ENCODE peak calls at places on chromosomes 13 and 19, in nine cellular contexts. J, D, M, P, Z, F, I, Q and E are unnamed samples.
A peak's percentile ranks its signal among the peaks of the same experiment; 100 is the strongest.

GRCh38 chr19:56538761-56539263 is at the start of gene ZFP28:
- DNase-seq in F (no peak), M (peak; percentile 93), P (no peak), I (no peak), Z (no peak), D (peak; percentile 89), J (peak; percentile 92), Q (no peak), E (no peak)

GRCh38 chr19:7395793-7396192 is 47.1 kb downstream of the ARHGEF18 start:
- DNase-seq in Z (no peak), M (no peak), P (no peak), J (no peak), D (no peak), F (no peak), I (no peak), Q (no peak), E (peak; percentile 24)

GRCh38 chr13:44306401-44307192 is 67.0 kb upstream of the SERP2 start:
- DNase-seq in F (peak; percentile 99), Q (peak; percentile 99), Z (peak; percentile 99), P (no peak), I (no peak), M (no peak), D (peak; percentile 43), J (peak; percentile 25), E (peak; percentile 93)

GRCh38 chr13:101708115-101708514 is 255.6 kb downstream of the ITGBL1 start:
- DNase-seq in I (no peak), M (no peak), J (no peak), Q (no peak), Z (no peak), D (no peak), F (no peak), P (no peak), E (no peak)

GRCh38 chr13:76720416-76720815 is 165.8 kb downstream of the KCTD12 start:
- DNase-seq in J (no peak), I (no peak), D (no peak), Z (no peak), M (no peak), Q (no peak), F (no peak), P (no peak), E (no peak)

GRCh38 chr13:83515267-83515666 is 367.0 kb downstream of the SLITRK1 start:
- DNase-seq in P (no peak), Z (peak; percentile 41), D (no peak), J (no peak), Q (peak; percentile 68), M (no peak), I (no peak), F (peak; percentile 25), E (no peak)

GRCh38 chr19:47158879-47159509 is 28.4 kb downstream of the SAE1 start:
- DNase-seq in M (no peak), F (peak; percentile 73), D (no peak), Q (peak; percentile 41), I (peak; percentile 61), Z (peak; percentile 78), J (no peak), P (no peak), E (peak; percentile 34)

GRCh38 chr19:11164879-11165406 is 9.4 kb upstream of the SPC24 start:
- DNase-seq in M (peak; percentile 97), Z (peak; percentile 94), J (no peak), P (peak; percentile 42), Q (peak; percentile 96), D (peak; percentile 89), F (peak; percentile 92), I (no peak), E (peak; percentile 86)

GRCh38 chr19:33227242-33227650 is 1.6 kb upstream of the SLC7A10 start:
- DNase-seq in D (no peak), I (no peak), F (peak; percentile 41), J (no peak), Z (peak; percentile 53), M (no peak), Q (no peak), P (no peak), E (peak; percentile 83)

GRCh38 chr13:99264053-99264452 is 5.9 kb upstream of the GPR18 start:
- DNase-seq in M (no peak), D (no peak), I (no peak), Z (no peak), P (no peak), F (no peak), Q (no peak), J (no peak), E (no peak)

DNA sequence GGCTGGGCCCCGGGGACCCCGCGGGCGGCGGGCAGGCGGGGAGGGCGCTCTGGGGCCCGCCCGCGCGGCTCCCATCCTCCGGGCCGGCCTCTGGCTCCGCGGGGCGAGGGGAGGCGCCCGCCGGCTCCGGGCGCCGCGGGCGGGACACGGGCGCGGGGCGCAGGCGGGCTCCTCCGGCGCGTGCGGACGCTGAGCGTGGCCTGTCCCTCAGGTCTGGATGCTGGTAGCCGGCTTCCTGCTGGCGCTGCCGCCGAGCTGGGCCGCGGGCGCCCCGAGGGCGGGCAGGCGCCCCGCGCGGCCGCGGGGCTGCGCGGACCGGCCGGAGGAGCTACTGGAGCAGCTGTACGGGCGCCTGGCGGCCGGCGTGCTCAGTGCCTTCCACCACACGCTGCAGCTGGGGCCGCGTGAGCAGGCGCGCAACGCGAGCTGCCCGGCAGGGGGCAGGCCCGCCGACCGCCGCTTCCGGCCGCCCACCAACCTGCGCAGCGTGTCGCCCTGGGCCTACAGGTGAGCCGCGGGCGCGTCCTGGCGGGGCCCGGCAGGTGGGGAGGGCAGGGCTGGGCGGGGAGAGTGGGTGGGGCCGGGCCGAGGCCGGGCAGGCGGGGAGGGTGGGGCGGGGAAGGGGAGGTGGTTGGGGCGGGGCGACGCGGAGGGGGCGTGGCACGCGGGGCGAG is 423 bp downstream of the IL17D start:
- DNase-seq in P (peak; percentile 84), D (peak; percentile 68), Z (peak; percentile 77), J (peak; percentile 90), F (peak; percentile 62), Q (peak; percentile 62), M (no peak), I (peak; percentile 79), E (peak; percentile 77)
- H3K4me3 ChIP-seq in P (peak overlapping the region; percentile 84), D (peak overlapping the region; percentile 79), Z (no peak overlapping the region), J (peak overlapping the region; percentile 9), F (peak overlapping the region; percentile 46), Q (peak overlapping the region; percentile 63), M (peak overlapping the region; percentile 78), I (no peak overlapping the region), E (peak overlapping the region; percentile 69)

DNA sequence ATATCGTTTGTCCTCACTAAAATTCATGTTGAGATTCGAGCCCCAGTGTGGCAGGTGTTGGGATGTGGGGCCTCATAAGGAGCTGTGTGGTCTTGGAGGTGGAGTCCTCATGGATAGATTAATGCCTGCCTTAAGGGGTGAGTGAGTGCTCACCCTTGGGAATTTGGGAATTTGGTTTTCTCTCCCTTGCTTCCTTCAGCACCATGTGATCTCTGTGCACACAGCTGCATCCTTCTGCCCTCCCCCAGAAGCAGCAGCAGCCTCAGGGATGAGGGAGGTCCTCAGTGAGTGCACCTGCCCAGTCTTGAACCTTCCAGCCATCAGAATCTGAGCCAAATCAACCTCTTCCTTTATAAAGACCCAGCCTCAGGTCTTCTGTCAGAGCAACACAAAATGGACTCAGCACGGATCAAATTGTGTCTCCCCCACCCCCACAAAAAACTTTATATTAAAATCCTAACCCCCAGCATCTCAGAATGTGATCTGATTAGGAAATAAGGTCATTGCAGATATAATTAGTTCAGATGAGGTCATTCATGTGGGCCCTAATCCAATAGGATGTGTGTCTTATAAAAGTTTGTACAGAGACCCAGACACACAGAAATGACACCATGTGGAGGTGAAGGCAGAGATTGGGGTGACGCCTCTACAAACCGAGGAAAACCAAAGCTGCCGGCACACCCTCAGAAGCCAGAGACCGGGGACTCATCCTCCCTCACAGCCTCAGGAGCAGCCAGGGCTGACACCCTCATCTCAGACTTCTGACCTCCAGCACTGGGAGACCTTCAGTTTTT is 12.9 kb downstream of the CYTH2 start:
- DNase-seq in Z (no peak), I (no peak), P (no peak), J (no peak), D (no peak), M (no peak), Q (no peak), F (no peak), E (no peak)
- H3K4me3 ChIP-seq in Z (no peak overlapping the region), I (no peak overlapping the region), P (no peak overlapping the region), J (no peak overlapping the region), D (no peak overlapping the region), M (no peak overlapping the region), Q (no peak overlapping the region), F (no peak overlapping the region), E (no peak overlapping the region)

DNA sequence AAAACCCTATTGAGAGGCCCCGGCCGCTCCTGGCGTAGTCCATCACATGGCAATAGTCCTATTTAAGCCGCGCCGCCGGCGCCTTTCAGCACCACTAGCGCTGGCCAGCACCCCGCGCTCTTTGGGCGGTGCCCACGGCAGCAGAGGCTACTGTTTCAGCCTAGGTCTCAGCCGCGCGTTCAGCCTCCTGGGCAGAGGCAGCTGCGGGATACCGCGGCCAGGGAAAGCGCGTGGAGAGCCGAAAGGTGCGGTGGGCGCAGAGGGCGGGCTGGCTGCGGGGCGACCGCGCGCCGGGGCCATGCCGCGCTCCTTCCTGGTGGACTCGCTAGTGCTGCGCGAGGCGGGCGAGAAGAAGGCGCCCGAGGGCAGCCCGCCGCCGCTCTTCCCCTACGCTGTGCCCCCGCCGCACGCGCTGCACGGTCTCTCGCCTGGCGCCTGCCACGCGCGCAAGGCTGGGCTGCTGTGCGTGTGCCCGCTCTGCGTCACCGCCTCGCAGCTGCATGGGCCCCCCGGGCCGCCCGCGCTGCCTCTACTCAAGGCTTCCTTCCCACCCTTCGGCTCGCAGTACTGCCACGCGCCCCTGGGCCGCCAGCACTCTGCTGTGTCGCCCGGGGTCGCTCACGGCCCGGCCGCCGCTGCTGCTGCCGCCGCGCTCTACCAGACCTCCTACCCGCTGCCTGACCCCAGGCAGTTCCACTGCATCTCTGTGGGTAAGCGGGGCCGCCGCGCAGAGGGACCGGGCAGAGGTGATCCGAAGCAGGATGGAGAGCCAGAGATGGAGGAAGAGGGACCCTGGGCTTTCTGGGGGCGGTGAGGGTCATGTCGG is at the start of gene GSX1:
- DNase-seq in Q (peak; percentile 80), Z (peak; percentile 69), M (no peak), F (peak; percentile 63), P (peak; percentile 68), D (peak; percentile 63), I (peak; percentile 55), J (no peak), E (peak; percentile 72)
- H3K4me3 ChIP-seq in Q (no peak within 1 kb of the TSS), Z (no peak within 1 kb of the TSS), M (peak within 1 kb of the TSS; percentile 41), F (no peak within 1 kb of the TSS), P (peak within 1 kb of the TSS; percentile 44), D (peak within 1 kb of the TSS; percentile 57), I (peak within 1 kb of the TSS; percentile 75), J (peak within 1 kb of the TSS; percentile 2), E (no peak within 1 kb of the TSS)

GRCh38 chr13:48188129-48188528 is 44.9 kb upstream of the ITM2B start:
- DNase-seq in J (no peak), P (no peak), M (no peak), Q (no peak), D (no peak), Z (no peak), F (no peak), I (no peak), E (no peak)

GRCh38 chr13:48186722-48187121 is 46.3 kb upstream of the ITM2B start:
- DNase-seq in Q (no peak), M (no peak), F (no peak), J (no peak), Z (no peak), D (no peak), I (no peak), P (no peak), E (no peak)

GRCh38 chr13:48185018-48185417 is 48.0 kb upstream of the ITM2B start:
- DNase-seq in I (no peak), Q (no peak), P (no peak), Z (no peak), D (no peak), M (no peak), F (no peak), J (no peak), E (no peak)

GRCh38 chr13:48181482-48182145 is 51.4 kb upstream of the ITM2B start:
- DNase-seq in I (no peak), M (no peak), Z (no peak), J (no peak), F (no peak), D (no peak), P (no peak), Q (no peak), E (no peak)

GRCh38 chr13:48184260-48184659 is 48.7 kb upstream of the ITM2B start:
- DNase-seq in P (no peak), D (no peak), I (peak; percentile 21), Z (no peak), J (no peak), F (no peak), M (no peak), Q (no peak), E (no peak)
- H3K4me3 ChIP-seq in P (no peak overlapping the region), D (no peak overlapping the region), I (peak overlapping the region; percentile 61), Z (no peak overlapping the region), J (no peak overlapping the region), F (no peak overlapping the region), M (no peak overlapping the region), Q (no peak overlapping the region), E (no peak overlapping the region)